ENCODE peak calls at places on chromosomes 6 and 20, in seven cellular contexts. L, H, N, V, S, W and A are unnamed samples.

GRCh38 chr6:84333827-84334226 is 106.4 kb upstream of the CEP162 start:
- DNase-seq in N (no peak), S (no peak), H (no peak), L (no peak), V (no peak), W (no peak), A (no peak)

GRCh38 chr20:22282696-22283095 is 301.7 kb downstream of the FOXA2 start:
- DNase-seq in W (no peak), V (no peak), S (no peak), H (no peak), L (no peak), N (no peak), A (no peak)

GRCh38 chr6:170434114-170434820 is 118.8 kb downstream of the PSMB1 start:
- DNase-seq in N (no peak), H (no peak), W (no peak), L (no peak), S (no peak), V (no peak), A (no peak)

GRCh38 chr6:85561750-85562357 is 31.8 kb downstream of the SNX14 start:
- DNase-seq in N (no peak), H (no peak), L (no peak), W (peak; percentile 18), V (no peak), S (no peak), A (no peak)

GRCh38 chr6:20704325-20704724 is 170.1 kb downstream of the CDKAL1 start:
- DNase-seq in W (peak; percentile 10), N (no peak), S (no peak), H (no peak), V (no peak), L (no peak), A (no peak)

GRCh38 chr20:49951160-49951559 is 15.0 kb downstream of the RNF114 start:
- DNase-seq in S (no peak), W (peak; percentile 76), N (no peak), H (no peak), V (no peak), L (no peak), A (no peak)

GRCh38 chr6:89348372-89348771 is 4.2 kb downstream of the UBE2J1 start:
- DNase-seq in L (no peak), V (no peak), S (no peak), W (peak; percentile 59), H (no peak), N (no peak), A (no peak)

GRCh38 chr6:26311012-26311384 is 54.0 kb upstream of the BTN3A2 start:
- DNase-seq in N (peak; percentile 42), W (peak; percentile 79), L (no peak), H (no peak), V (peak; percentile 55), S (no peak), A (no peak)

GRCh38 chr20:62263396-62263795 is 25.1 kb downstream of the OSBPL2 start:
- DNase-seq in H (no peak), W (no peak), N (no peak), V (no peak), L (no peak), S (no peak), A (no peak)

GRCh38 chr20:11867286-11867921 is 50.3 kb upstream of the BTBD3 start:
- DNase-seq in H (no peak), W (peak; percentile 4), V (no peak), L (no peak), N (no peak), S (no peak), A (no peak)

GRCh38 chr20:884983-885952 is 30.9 kb downstream of the ANGPT4 start:
- DNase-seq in N (no peak), V (no peak), L (no peak), H (peak; percentile 59), W (peak; percentile 19), S (no peak), A (no peak)

GRCh38 chr20:38021373-38021772 is 11.9 kb downstream of the TTI1 start:
- DNase-seq in N (no peak), W (no peak), V (no peak), S (no peak), H (no peak), L (no peak), A (no peak)

GRCh38 chr6:133057352-133057751 is 183.8 kb upstream of the EYA4 start:
- DNase-seq in N (no peak), S (no peak), L (no peak), V (no peak), W (no peak), H (no peak), A (no peak)

GRCh38 chr6:75531174-75531573 is 37.6 kb upstream of the FILIP1 start:
- DNase-seq in H (no peak), L (no peak), W (no peak), V (no peak), N (no peak), S (no peak), A (no peak)

GRCh38 chr6:169536446-169537170 is 165.2 kb downstream of the WDR27 start:
- DNase-seq in N (no peak), W (peak; percentile 68), L (no peak), H (no peak), S (no peak), V (no peak), A (no peak)

GRCh38 chr20:31565699-31566331 is 39.3 kb upstream of the ID1 start:
- DNase-seq in S (no peak), H (no peak), N (no peak), L (no peak), W (no peak), V (no peak), A (no peak)

GRCh38 chr20:62318411-62319345 is 15.9 kb downstream of the ADRM1 start:
- DNase-seq in V (no peak), W (no peak), H (no peak), L (no peak), N (no peak), S (no peak), A (no peak)

GRCh38 chr6:77876300-77876699 is 223.5 kb downstream of the MEI4 start:
- DNase-seq in S (no peak), L (no peak), H (no peak), V (no peak), W (peak; percentile 2), N (no peak), A (no peak)

GRCh38 chr6:35052694-35053565 is 88.2 kb downstream of the TCP11 start:
- DNase-seq in L (no peak), W (no peak), H (peak; percentile 57), V (peak; percentile 50), S (no peak), N (no peak), A (no peak)

GRCh38 chr6:17600527-17601388 is 656 bp downstream of the FAM8A1 start:
- DNase-seq in V (peak; percentile 26), H (peak; percentile 24), N (peak; percentile 12), L (peak; percentile 40), W (peak; percentile 55), S (no peak), A (no peak)

GRCh38 chr6:133972388-133972787 is 19.4 kb downstream of the TBPL1 start:
- DNase-seq in L (no peak), S (no peak), N (no peak), V (no peak), W (no peak), H (no peak), A (no peak)

GRCh38 chr6:156517090-156517489 is 260.1 kb upstream of the ARID1B start:
- DNase-seq in V (no peak), L (no peak), S (no peak), W (no peak), H (no peak), N (no peak), A (no peak)

GRCh38 chr6:113169484-113169883 is 687.7 kb upstream of the MARCKS start:
- DNase-seq in S (no peak), W (peak; percentile 61), V (no peak), H (no peak), L (no peak), N (no peak), A (no peak)

GRCh38 chr6:168155193-168155592 is 76.2 kb upstream of the FRMD1 start:
- DNase-seq in L (no peak), V (no peak), H (no peak), W (peak; percentile 50), N (no peak), S (no peak), A (no peak)

GRCh38 chr6:100774681-100775080 is 106.4 kb downstream of the ASCC3 start:
- DNase-seq in S (no peak), V (no peak), L (no peak), W (peak; percentile 22), N (no peak), H (no peak), A (no peak)

GRCh38 chr6:146990284-146990683 is 213.9 kb upstream of the STXBP5 start:
- DNase-seq in L (no peak), S (no peak), V (no peak), H (no peak), W (peak; percentile 78), N (no peak), A (no peak)

GRCh38 chr20:41748051-41748450 is 129.9 kb upstream of the CHD6 start:
- DNase-seq in L (no peak), N (no peak), W (no peak), H (no peak), S (no peak), V (no peak), A (no peak)

GRCh38 chr6:6466967-6467761 is 121.4 kb upstream of the LY86 start:
- DNase-seq in L (no peak), H (no peak), S (no peak), W (peak; percentile 6), N (no peak), V (peak; percentile 17), A (no peak)

GRCh38 chr20:21436186-21436585 is 38.9 kb upstream of the NKX2-4 start:
- DNase-seq in H (no peak), S (peak; percentile 25), N (no peak), L (peak; percentile 49), W (peak; percentile 92), V (no peak), A (no peak)

GRCh38 chr20:63009988-63010769 is 3.4 kb upstream of the BHLHE23 start:
- DNase-seq in V (no peak), W (no peak), S (no peak), N (peak; percentile 53), H (no peak), L (no peak), A (no peak)

GRCh38 chr20:39067526-39068216 is 105.5 kb downstream of the DHX35 start:
- DNase-seq in S (no peak), W (peak; percentile 73), L (no peak), H (no peak), N (no peak), V (no peak), A (peak; percentile 38)

GRCh38 chr6:169826697-169827096 is 75.3 kb downstream of the ERMARD start:
- DNase-seq in H (no peak), W (no peak), V (no peak), S (no peak), N (no peak), L (no peak), A (no peak)

GRCh38 chr20:41249371-41249770 is 68.2 kb downstream of the ZHX3 start:
- DNase-seq in W (peak; percentile 86), N (no peak), H (peak; percentile 12), S (no peak), L (peak; percentile 53), V (peak; percentile 46), A (peak; percentile 17)

GRCh38 chr6:136051140-136051775 is 198.9 kb downstream of the MTFR2 start:
- DNase-seq in H (no peak), V (no peak), L (no peak), S (no peak), N (no peak), W (peak; percentile 52), A (no peak)

GRCh38 chr6:82145926-82146452 is 101.6 kb downstream of the IBTK start:
- DNase-seq in V (no peak), W (no peak), N (no peak), L (no peak), S (no peak), H (no peak), A (no peak)

GRCh38 chr6:121639041-121639440 is 203.6 kb downstream of the GJA1 start:
- DNase-seq in S (no peak), L (no peak), N (no peak), W (no peak), V (no peak), H (no peak), A (no peak)

GRCh38 chr6:52516269-52516668 is 60.6 kb downstream of the TRAM2 start:
- DNase-seq in N (no peak), S (no peak), L (no peak), H (no peak), W (no peak), V (no peak), A (no peak)

GRCh38 chr20:9440891-9441290 is 73.5 kb upstream of the LAMP5 start:
- DNase-seq in L (no peak), N (no peak), V (no peak), H (no peak), W (peak; percentile 13), S (no peak), A (no peak)